ENCODE peak calls at places on chromosomes 5 and 9, in four cellular contexts. One of them, this sample, is unnamed.

GRCh38 chr5:14465776-14466175 is 115.8 kb upstream of the OTULINL start:
- DNase-seq in GM13977: no peak
- DNase-seq in GM20000: no peak
- DNase-seq in HFFc6: no peak
- DNase-seq in this sample: no peak

GRCh38 chr5:64789457-64789856 is 20.7 kb downstream of the CWC27 start:
- DNase-seq in GM13977: no peak
- DNase-seq in GM20000: no peak
- DNase-seq in HFFc6: peak
- DNase-seq in this sample: no peak

GRCh38 chr5:135487839-135488514 is 35.8 kb upstream of the TIFAB start:
- DNase-seq in GM13977: no peak
- DNase-seq in GM20000: no peak
- DNase-seq in HFFc6: no peak
- DNase-seq in this sample: no peak

GRCh38 chr5:161380550-161380949 is 166.0 kb downstream of the GABRB2 start:
- DNase-seq in GM13977: no peak
- DNase-seq in GM20000: no peak
- DNase-seq in HFFc6: no peak
- DNase-seq in this sample: no peak

GRCh38 chr5:141478321-141478945 is 2.7 kb downstream of the PCDHGC3 start:
- DNase-seq in GM13977: no peak
- DNase-seq in GM20000: no peak
- DNase-seq in HFFc6: peak
- DNase-seq in this sample: peak

GRCh38 chr5:173591300-173591622 is 25.2 kb downstream of the BOD1 start:
- DNase-seq in GM13977: no peak
- DNase-seq in GM20000: no peak
- DNase-seq in HFFc6: no peak
- DNase-seq in this sample: no peak

GRCh38 chr5:176648467-176649194 is 1.3 kb downstream of the TSPAN17 start:
- DNase-seq in GM13977: no peak
- DNase-seq in GM20000: no peak
- DNase-seq in HFFc6: no peak
- DNase-seq in this sample: peak

GRCh38 chr5:131541766-131542165 is 93.3 kb downstream of the RAPGEF6 start:
- DNase-seq in GM13977: no peak
- DNase-seq in GM20000: no peak
- DNase-seq in HFFc6: no peak
- DNase-seq in this sample: no peak

GRCh38 chr9:72396247-72397091 is 31.5 kb upstream of the ZFAND5 start:
- DNase-seq in GM13977: no peak
- DNase-seq in GM20000: no peak
- DNase-seq in HFFc6: peak
- DNase-seq in this sample: no peak

GRCh38 chr9:76607730-76608475 is 148.9 kb downstream of the GCNT1 start:
- DNase-seq in GM13977: no peak
- DNase-seq in GM20000: no peak
- DNase-seq in HFFc6: no peak
- DNase-seq in this sample: no peak

GRCh38 chr5:68115584-68115983 is 100.0 kb upstream of the PIK3R1 start:
- DNase-seq in GM13977: no peak
- DNase-seq in GM20000: no peak
- DNase-seq in HFFc6: no peak
- DNase-seq in this sample: no peak

GRCh38 chr9:130289711-130290241 is 24.2 kb downstream of the HMCN2 start:
- DNase-seq in GM13977: no peak
- DNase-seq in GM20000: no peak
- DNase-seq in HFFc6: no peak
- DNase-seq in this sample: no peak

GRCh38 chr9:127195976-127196825 is 68.4 kb upstream of the GARNL3 start:
- DNase-seq in GM13977: no peak
- DNase-seq in GM20000: no peak
- DNase-seq in HFFc6: no peak
- DNase-seq in this sample: no peak

GRCh38 chr5:17216176-17216973 is 1.1 kb upstream of the BASP1 start:
- DNase-seq in GM13977: peak
- DNase-seq in GM20000: peak
- DNase-seq in HFFc6: peak
- DNase-seq in this sample: peak

GRCh38 chr9:108151161-108151586 is 661.6 kb upstream of the KLF4 start:
- DNase-seq in GM13977: no peak
- DNase-seq in GM20000: no peak
- DNase-seq in HFFc6: no peak
- DNase-seq in this sample: no peak

GRCh38 chr9:19133549-19134345 is 6.5 kb upstream of the PLIN2 start:
- DNase-seq in GM13977: no peak
- DNase-seq in GM20000: no peak
- DNase-seq in HFFc6: no peak
- DNase-seq in this sample: no peak

GRCh38 chr9:38026021-38026809 is 42.8 kb downstream of the SHB start:
- DNase-seq in GM13977: no peak
- DNase-seq in GM20000: no peak
- DNase-seq in HFFc6: peak
- DNase-seq in this sample: no peak

GRCh38 chr9:135898634-135899407 is 8.5 kb downstream of the CAMSAP1 start:
- DNase-seq in GM13977: no peak
- DNase-seq in GM20000: no peak
- DNase-seq in HFFc6: peak
- DNase-seq in this sample: no peak

GRCh38 chr9:105475302-105475701 is 27.5 kb downstream of the FSD1L start:
- DNase-seq in GM13977: no peak
- DNase-seq in GM20000: no peak
- DNase-seq in HFFc6: peak
- DNase-seq in this sample: no peak

GRCh38 chr9:134664446-134664845 is 22.8 kb downstream of the COL5A1 start:
- DNase-seq in GM13977: no peak
- DNase-seq in GM20000: no peak
- DNase-seq in HFFc6: no peak
- DNase-seq in this sample: no peak

GRCh38 chr9:114207034-114207815 is 51.9 kb downstream of the COL27A1 start:
- DNase-seq in GM13977: no peak
- DNase-seq in GM20000: no peak
- DNase-seq in HFFc6: peak
- DNase-seq in this sample: no peak

GRCh38 chr5:14348142-14348541 is 205.0 kb downstream of the TRIO start:
- DNase-seq in GM13977: no peak
- DNase-seq in GM20000: no peak
- DNase-seq in HFFc6: no peak
- DNase-seq in this sample: no peak

GRCh38 chr5:81140942-81141341 is 92.2 kb upstream of the CKMT2 start:
- DNase-seq in GM13977: no peak
- DNase-seq in GM20000: no peak
- DNase-seq in HFFc6: no peak
- DNase-seq in this sample: no peak

GRCh38 chr9:35603506-35603985 is 1.5 kb upstream of the TESK1 start:
- DNase-seq in GM13977: no peak
- DNase-seq in GM20000: no peak
- DNase-seq in HFFc6: no peak
- DNase-seq in this sample: peak

GRCh38 chr9:129887210-129888084 is 52.2 kb downstream of the USP20 start:
- DNase-seq in GM13977: no peak
- DNase-seq in GM20000: no peak
- DNase-seq in HFFc6: peak
- DNase-seq in this sample: peak

GRCh38 chr5:17916451-17916850 is 282.2 kb downstream of the TAF11L14 start:
- DNase-seq in GM13977: no peak
- DNase-seq in GM20000: no peak
- DNase-seq in HFFc6: no peak
- DNase-seq in this sample: no peak

GRCh38 chr9:120336753-120337090 is 243.2 kb downstream of the CDK5RAP2 start:
- DNase-seq in GM13977: no peak
- DNase-seq in GM20000: no peak
- DNase-seq in HFFc6: no peak
- DNase-seq in this sample: no peak
- TF ChIP-seq CTCF in GM13977: no peak
- TF ChIP-seq CTCF in GM20000: no peak
- TF ChIP-seq CTCF in HFFc6: no peak
- TF ChIP-seq CTCF in this sample: no peak

GRCh38 chr5:1763960-1764605 is 35.6 kb downstream of the MRPL36 start:
- DNase-seq in GM13977: no peak
- DNase-seq in GM20000: no peak
- DNase-seq in HFFc6: no peak
- DNase-seq in this sample: no peak
- TF ChIP-seq CTCF in GM13977: no peak
- TF ChIP-seq CTCF in GM20000: no peak
- TF ChIP-seq CTCF in HFFc6: peak
- TF ChIP-seq CTCF in this sample: peak

GRCh38 chr5:114450516-114450909 is 88.6 kb downstream of the KCNN2 start:
- DNase-seq in GM13977: no peak
- DNase-seq in GM20000: no peak
- DNase-seq in HFFc6: peak
- DNase-seq in this sample: no peak

GRCh38 chr5:114449836-114450515 is 88.1 kb downstream of the KCNN2 start:
- DNase-seq in GM13977: peak
- DNase-seq in GM20000: peak
- DNase-seq in HFFc6: peak
- DNase-seq in this sample: peak

GRCh38 chr5:114448496-114448895 is 86.6 kb downstream of the KCNN2 start:
- DNase-seq in GM13977: no peak
- DNase-seq in GM20000: no peak
- DNase-seq in HFFc6: no peak
- DNase-seq in this sample: no peak

DNA sequence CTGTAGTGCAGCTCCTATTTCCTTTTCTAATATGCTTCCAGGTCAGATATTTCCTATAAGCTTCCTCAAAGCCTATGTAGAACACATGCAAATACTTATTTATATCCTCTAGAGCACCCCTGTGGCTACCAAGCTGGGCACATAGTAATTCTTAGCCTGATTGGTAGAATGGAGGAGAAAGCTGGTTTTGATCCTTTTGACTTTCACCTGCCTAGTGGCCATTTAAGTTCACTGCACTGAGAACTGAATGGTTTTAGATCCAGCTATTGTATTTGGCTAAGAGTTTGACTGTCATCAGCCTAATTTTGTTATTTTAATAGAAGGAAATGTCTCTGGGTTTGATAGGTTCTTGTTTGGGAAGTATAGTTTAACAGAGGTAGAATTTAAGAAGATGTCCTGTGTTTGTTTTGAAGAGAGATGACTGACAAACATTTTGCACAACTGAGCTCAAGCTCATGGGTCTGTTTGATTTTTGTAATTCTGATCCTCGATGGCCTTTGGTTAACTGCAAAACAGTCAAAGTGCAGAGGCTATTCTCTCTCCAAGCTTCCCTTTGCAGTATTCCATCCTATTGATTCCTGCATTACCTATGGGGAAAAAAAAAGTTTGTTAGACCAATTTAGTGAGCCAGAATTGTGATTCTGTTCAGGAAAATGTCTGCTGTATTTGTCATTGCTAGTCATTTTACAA is 85.4 kb downstream of the KCNN2 start:
- DNase-seq in GM13977: peak
- DNase-seq in GM20000: no peak
- DNase-seq in HFFc6: no peak
- DNase-seq in this sample: no peak
- TF ChIP-seq CTCF in GM13977: peak
- TF ChIP-seq CTCF in GM20000: no peak
- TF ChIP-seq CTCF in HFFc6: peak
- TF ChIP-seq CTCF in this sample: peak

GRCh38 chr5:3386676-3387075 is 209.0 kb upstream of the IRX1 start:
- DNase-seq in GM13977: no peak
- DNase-seq in GM20000: no peak
- DNase-seq in HFFc6: no peak
- DNase-seq in this sample: no peak
- TF ChIP-seq CTCF in GM13977: no peak
- TF ChIP-seq CTCF in GM20000: no peak
- TF ChIP-seq CTCF in HFFc6: no peak
- TF ChIP-seq CTCF in this sample: no peak

DNA sequence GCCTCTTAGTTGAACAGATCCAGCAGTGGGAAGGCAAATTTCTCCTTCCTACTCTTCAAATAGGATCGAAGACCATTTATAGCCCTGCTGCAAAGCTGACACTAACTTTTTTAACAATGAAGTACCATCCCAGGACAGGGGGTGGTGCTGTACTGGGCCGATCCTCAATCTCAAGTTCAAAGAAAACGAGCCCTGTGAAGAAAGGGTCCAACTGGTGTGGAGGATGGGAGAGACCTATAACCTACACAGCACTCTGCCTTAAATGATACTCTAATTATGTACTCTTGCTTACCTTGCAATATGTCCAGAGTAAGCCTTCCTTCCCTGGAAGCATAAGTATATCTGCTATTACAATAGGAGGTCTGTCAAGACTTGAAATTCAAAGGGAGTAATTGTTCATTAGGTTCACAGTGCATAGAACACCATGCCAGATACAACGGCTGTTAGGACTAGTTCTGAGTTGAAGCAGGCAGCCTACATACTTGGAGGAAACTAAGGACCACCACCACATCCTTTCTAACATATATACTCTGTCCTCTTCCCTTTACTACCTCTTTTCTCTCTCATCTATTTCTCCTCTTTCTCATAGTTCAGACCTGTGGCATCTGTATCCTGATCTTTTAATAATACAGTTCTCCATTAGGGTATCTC is 6.2 kb downstream of the ETF1 start:
- DNase-seq in GM13977: no peak
- DNase-seq in GM20000: no peak
- DNase-seq in HFFc6: no peak
- DNase-seq in this sample: peak
- TF ChIP-seq CTCF in GM13977: peak
- TF ChIP-seq CTCF in GM20000: no peak
- TF ChIP-seq CTCF in HFFc6: peak
- TF ChIP-seq CTCF in this sample: peak

GRCh38 chr5:179264053-179264540 is 81.2 kb downstream of the ADAMTS2 start:
- DNase-seq in GM13977: no peak
- DNase-seq in GM20000: no peak
- DNase-seq in HFFc6: no peak
- DNase-seq in this sample: no peak
- TF ChIP-seq CTCF in GM13977: no peak
- TF ChIP-seq CTCF in GM20000: no peak
- TF ChIP-seq CTCF in HFFc6: no peak
- TF ChIP-seq CTCF in this sample: no peak

GRCh38 chr9:5592904-5593303 is 36.0 kb upstream of the RIC1 start:
- DNase-seq in GM13977: no peak
- DNase-seq in GM20000: no peak
- DNase-seq in HFFc6: peak
- DNase-seq in this sample: no peak

GRCh38 chr9:5582835-5583195 is 46.1 kb upstream of the RIC1 start:
- DNase-seq in GM13977: peak
- DNase-seq in GM20000: peak
- DNase-seq in HFFc6: peak
- DNase-seq in this sample: peak

GRCh38 chr9:5592231-5592630 is 36.7 kb upstream of the RIC1 start:
- DNase-seq in GM13977: no peak
- DNase-seq in GM20000: no peak
- DNase-seq in HFFc6: no peak
- DNase-seq in this sample: no peak

GRCh38 chr9:5586391-5586802 is 42.5 kb upstream of the RIC1 start:
- DNase-seq in GM13977: peak
- DNase-seq in GM20000: peak
- DNase-seq in HFFc6: peak
- DNase-seq in this sample: peak

DNA sequence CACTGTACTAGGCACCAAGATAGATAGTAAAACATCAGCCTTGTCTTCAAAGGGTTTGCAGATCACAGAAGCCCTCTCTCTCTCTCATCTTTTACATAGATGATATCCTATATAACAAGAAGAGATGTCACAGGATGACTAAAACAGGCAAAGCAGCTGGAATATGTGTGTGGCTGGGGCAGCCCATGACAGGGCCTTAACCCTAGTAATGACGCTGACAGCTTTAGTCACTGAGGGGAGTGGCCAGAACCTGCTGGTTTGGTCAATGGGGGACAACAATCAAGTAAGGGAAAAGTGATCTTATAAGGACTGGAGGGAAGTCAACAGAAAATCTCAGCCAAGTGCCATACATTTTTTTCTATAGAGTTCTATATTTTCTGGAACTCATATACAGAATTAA is 41.9 kb upstream of the RIC1 start:
- DNase-seq in GM13977: no peak
- DNase-seq in GM20000: no peak
- DNase-seq in HFFc6: peak
- DNase-seq in this sample: peak
- TF ChIP-seq CTCF in GM13977: no peak
- TF ChIP-seq CTCF in GM20000: no peak
- TF ChIP-seq CTCF in HFFc6: no peak
- TF ChIP-seq CTCF in this sample: no peak

This sample was measured in activated CD8-positive, alpha-beta T cell treated with anti-CD3 and anti-CD28 coated beads for 36 hours.